ENCODE peak calls at places on chromosomes 13 and 19, in nine cellular contexts. T, K, J, O, I, P, M, Q and B are unnamed samples.
A peak's percentile ranks its signal among the peaks of the same experiment; 100 is the strongest.

GRCh38 chr19:20879501-20879900 is 43.5 kb upstream of the ZNF85 start:
- DNase-seq in T (no peak), M (no peak), I (no peak), P (no peak), J (no peak), K (no peak), Q (no peak), O (no peak), B (no peak)

GRCh38 chr19:32287811-32288227 is 57.6 kb upstream of the ZNF507 start:
- DNase-seq in M (peak; percentile 62), Q (peak; percentile 89), O (peak; percentile 66), P (no peak), T (peak; percentile 63), J (peak; percentile 81), I (peak; percentile 44), K (no peak), B (no peak)

GRCh38 chr13:101916758-101917474 is 464.4 kb downstream of the ITGBL1 start:
- DNase-seq in O (no peak), K (no peak), J (no peak), T (peak; percentile 82), M (no peak), I (no peak), P (no peak), Q (no peak), B (no peak)

GRCh38 chr13:54574791-54575190 is 1546.2 kb downstream of the OLFM4 start:
- DNase-seq in O (no peak), K (no peak), Q (no peak), I (no peak), J (no peak), T (peak; percentile 62), P (no peak), M (no peak), B (no peak)

GRCh38 chr13:113399755-113400149 is 35.8 kb upstream of the GRTP1 start:
- DNase-seq in Q (no peak), J (no peak), M (no peak), O (no peak), T (no peak), I (no peak), K (no peak), P (no peak), B (no peak)

GRCh38 chr19:18205180-18205915 is 1.5 kb upstream of the RAB3A start:
- DNase-seq in M (no peak), O (no peak), K (no peak), J (peak; percentile 69), P (peak; percentile 54), T (peak; percentile 86), I (no peak), Q (peak; percentile 94), B (no peak)

GRCh38 chr13:95573226-95573625 is 20.7 kb downstream of the CLDN10 start:
- DNase-seq in Q (no peak), M (no peak), I (no peak), T (no peak), O (no peak), P (no peak), J (peak; percentile 48), K (no peak), B (no peak)

GRCh38 chr13:110628477-110628793 is 13.1 kb downstream of the NAXD start:
- DNase-seq in I (no peak), Q (no peak), K (no peak), O (no peak), J (peak; percentile 79), P (no peak), M (no peak), T (peak; percentile 16), B (no peak)

GRCh38 chr19:38977445-38978314 is 2.1 kb upstream of the FBXO17 start:
- DNase-seq in T (no peak), O (no peak), I (no peak), J (no peak), M (no peak), K (no peak), Q (no peak), P (no peak), B (no peak)

GRCh38 chr19:20787766-20788165 is 11.7 kb downstream of the ZNF66 start:
- DNase-seq in P (no peak), Q (no peak), M (no peak), O (no peak), K (no peak), J (no peak), T (no peak), I (no peak), B (no peak)

GRCh38 chr13:109163052-109163413 is 533.6 kb downstream of the MYO16 start:
- DNase-seq in Q (no peak), T (no peak), O (no peak), P (no peak), J (no peak), I (no peak), K (no peak), M (no peak), B (no peak)

GRCh38 chr19:2734589-2735288 is 5.1 kb downstream of the SLC39A3 start:
- DNase-seq in J (no peak), I (no peak), P (no peak), O (no peak), K (no peak), M (no peak), Q (no peak), T (no peak), B (no peak)

GRCh38 chr13:50400930-50401553 is 385.8 kb downstream of the KCNRG start:
- DNase-seq in K (no peak), M (no peak), T (peak; percentile 75), I (no peak), Q (no peak), P (no peak), J (peak; percentile 94), O (no peak), B (no peak)

GRCh38 chr13:104586010-104586746 is 1520.0 kb upstream of the SLC10A2 start:
- DNase-seq in T (no peak), M (no peak), K (no peak), P (no peak), J (peak; percentile 56), Q (no peak), I (no peak), O (peak; percentile 35), B (no peak)

GRCh38 chr19:38250821-38251563 is 5.2 kb downstream of the PPP1R14A start:
- DNase-seq in O (no peak), K (no peak), M (no peak), P (no peak), Q (peak; percentile 94), J (no peak), I (no peak), T (no peak), B (no peak)

GRCh38 chr13:106468207-106468606 is 67.3 kb downstream of the EFNB2 start:
- DNase-seq in T (no peak), M (no peak), K (no peak), P (no peak), I (no peak), Q (no peak), O (no peak), J (no peak), B (no peak)

GRCh38 chr13:74770361-74770760 is 636.2 kb upstream of the KLF12 start:
- DNase-seq in M (no peak), P (no peak), J (peak; percentile 88), T (no peak), O (no peak), K (no peak), I (no peak), Q (no peak), B (no peak)

GRCh38 chr19:38469151-38469550 is 35.7 kb downstream of the RYR1 start:
- DNase-seq in P (no peak), M (no peak), J (no peak), O (no peak), T (no peak), K (no peak), Q (no peak), I (no peak), B (no peak)

GRCh38 chr13:59416561-59416960 is 747.2 kb downstream of the DIAPH3 start:
- DNase-seq in I (no peak), P (no peak), M (no peak), O (no peak), T (peak; percentile 36), K (no peak), Q (no peak), J (no peak), B (no peak)

GRCh38 chr13:23867027-23867491 is 22.1 kb downstream of the MIPEP start:
- DNase-seq in O (no peak), T (no peak), Q (no peak), J (peak; percentile 69), K (no peak), M (no peak), P (no peak), I (no peak), B (no peak)

GRCh38 chr13:35695411-35695810 is 218.9 kb upstream of the MAB21L1 start:
- DNase-seq in O (no peak), P (no peak), M (no peak), J (peak; percentile 50), Q (no peak), K (no peak), T (no peak), I (no peak), B (no peak)

GRCh38 chr13:70391678-70392077 is 283.4 kb upstream of the KLHL1 start:
- DNase-seq in P (no peak), I (no peak), K (no peak), O (no peak), T (peak; percentile 91), Q (no peak), J (no peak), M (no peak), B (no peak)

GRCh38 chr19:5191091-5191490 is 149.5 kb downstream of the PTPRS start:
- DNase-seq in Q (no peak), O (no peak), T (no peak), I (no peak), P (no peak), J (no peak), M (no peak), K (no peak), B (no peak)

GRCh38 chr13:88464851-88465250 is 793.7 kb downstream of the SLITRK5 start:
- DNase-seq in K (no peak), P (no peak), M (no peak), J (no peak), I (no peak), O (no peak), Q (no peak), T (peak; percentile 29), B (no peak)

GRCh38 chr19:18251587-18252369 is 22.5 kb downstream of the IQCN start:
- DNase-seq in Q (peak; percentile 83), O (peak; percentile 82), I (peak; percentile 53), M (peak; percentile 70), J (peak; percentile 64), K (peak; percentile 71), P (peak; percentile 78), T (peak; percentile 74), B (peak; percentile 81)

GRCh38 chr19:33196446-33197193 is 2.5 kb downstream of the LRP3 start:
- DNase-seq in Q (no peak), O (no peak), M (no peak), P (no peak), I (no peak), K (no peak), T (no peak), J (no peak), B (no peak)

GRCh38 chr13:22703601-22704209 is 477.1 kb upstream of the SGCG start:
- DNase-seq in T (peak; percentile 65), K (no peak), Q (no peak), I (no peak), P (no peak), J (peak; percentile 22), O (peak; percentile 6), M (no peak), B (no peak)

GRCh38 chr13:76014618-76015315 is 378.6 kb downstream of the LMO7 start:
- DNase-seq in J (peak; percentile 32), M (no peak), I (no peak), Q (no peak), O (no peak), K (no peak), T (peak; percentile 0), P (no peak), B (no peak)

GRCh38 chr13:39688699-39689405 is 33.4 kb downstream of the COG6 start:
- DNase-seq in J (peak; percentile 15), P (no peak), T (no peak), O (no peak), M (no peak), K (no peak), Q (no peak), I (no peak), B (no peak)

GRCh38 chr13:82356667-82357066 is 1525.6 kb downstream of the SLITRK1 start:
- DNase-seq in O (peak; percentile 9), T (peak; percentile 14), P (no peak), I (no peak), M (no peak), K (no peak), J (peak; percentile 6), Q (no peak), B (no peak)

GRCh38 chr13:53238241-53238640 is 209.6 kb downstream of the OLFM4 start:
- DNase-seq in T (peak; percentile 82), O (no peak), M (no peak), Q (no peak), P (no peak), K (no peak), J (no peak), I (no peak), B (no peak)